ENCODE peak calls at places on chromosomes 6 and 20, in five cellular contexts. One of them, this sample, is unnamed.
A peak's percentile ranks its signal among the peaks of the same experiment; 100 is the strongest.

GRCh38 chr6:129516787-129517186 is 193.2 kb downstream of the ARHGAP18 start:
- DNase-seq in fibroblast of gingiva: no peak
- DNase-seq in left ventricle myocardium superior: no peak
- DNase-seq in LHCN-M2: no peak
- DNase-seq in OCI-LY7: no peak
- DNase-seq in this sample: no peak

GRCh38 chr6:155549028-155549798 is 93.6 kb upstream of the NOX3 start:
- DNase-seq in left ventricle myocardium superior: no peak
- DNase-seq in LHCN-M2: no peak
- DNase-seq in OCI-LY7: no peak
- DNase-seq in fibroblast of gingiva: no peak
- DNase-seq in this sample: no peak

GRCh38 chr6:37366910-37367309 is 13.1 kb downstream of the RNF8 start:
- DNase-seq in left ventricle myocardium superior: no peak
- DNase-seq in OCI-LY7: no peak
- DNase-seq in LHCN-M2: peak; percentile 8
- DNase-seq in fibroblast of gingiva: no peak
- DNase-seq in this sample: no peak

GRCh38 chr6:111789593-111789992 is 83.7 kb downstream of the FYN start:
- DNase-seq in LHCN-M2: peak; percentile 75
- DNase-seq in left ventricle myocardium superior: peak; percentile 41
- DNase-seq in OCI-LY7: no peak
- DNase-seq in fibroblast of gingiva: peak; percentile 71
- DNase-seq in this sample: peak; percentile 62

GRCh38 chr6:34248198-34248726 is 544 bp downstream of the SMIM29 start:
- DNase-seq in OCI-LY7: peak; percentile 42
- DNase-seq in fibroblast of gingiva: peak; percentile 34
- DNase-seq in LHCN-M2: peak; percentile 48
- DNase-seq in left ventricle myocardium superior: peak; percentile 79
- DNase-seq in this sample: peak; percentile 83

GRCh38 chr6:111242452-111242851 is 155.1 kb downstream of the SLC16A10 start:
- DNase-seq in LHCN-M2: peak; percentile 70
- DNase-seq in left ventricle myocardium superior: no peak
- DNase-seq in OCI-LY7: no peak
- DNase-seq in fibroblast of gingiva: no peak
- DNase-seq in this sample: no peak

GRCh38 chr20:42604998-42605970 is 584.4 kb downstream of the PTPRT start:
- DNase-seq in fibroblast of gingiva: no peak
- DNase-seq in LHCN-M2: no peak
- DNase-seq in OCI-LY7: no peak
- DNase-seq in left ventricle myocardium superior: no peak
- DNase-seq in this sample: no peak

GRCh38 chr6:14151773-14152172 is 34.2 kb downstream of the CD83 start:
- DNase-seq in fibroblast of gingiva: no peak
- DNase-seq in LHCN-M2: no peak
- DNase-seq in left ventricle myocardium superior: no peak
- DNase-seq in OCI-LY7: no peak
- DNase-seq in this sample: no peak

This sample was measured in Right ventricle myocardium superior.